ENCODE peak calls at places on chromosomes 16 and 17, in nine cellular contexts. C is fibroblast of mammary gland, W is prostate gland, X is HEK293T, B is GM06990, P is H9, N is germinal center, G is hypothalamus, E is HT-29. S is an unnamed sample.

GRCh38 chr17:35243459-35244204 is 760 bp downstream of the SLFN5 start:
- DNase-seq in G (peak), B (no peak), C (peak), P (peak), N (peak), E (peak), W (peak), X (peak), S (no peak)

GRCh38 chr17:28357901-28358197 is 522 bp upstream of the POLDIP2 start:
- DNase-seq in E (no peak), X (no peak), B (no peak), N (no peak), G (no peak), W (no peak), C (no peak), P (no peak), S (no peak)

GRCh38 chr17:19720631-19721426 is 4.4 kb upstream of the SLC47A2 start:
- DNase-seq in C (no peak), X (no peak), P (no peak), G (no peak), B (no peak), N (no peak), E (no peak), W (no peak), S (no peak)

GRCh38 chr17:17508019-17508535 is 11.9 kb upstream of the RASD1 start:
- DNase-seq in N (no peak), E (no peak), P (no peak), G (no peak), B (no peak), X (no peak), C (no peak), W (no peak), S (no peak)

GRCh38 chr17:42288078-42288984 is at the start of gene STAT5A:
- DNase-seq in P (peak), N (peak), C (peak), B (peak), G (peak), W (peak), E (peak), X (no peak), S (peak)

GRCh38 chr16:27799866-27800265 is 249.9 kb downstream of the KATNIP start:
- DNase-seq in G (no peak), C (no peak), W (no peak), P (no peak), E (no peak), X (no peak), B (no peak), N (no peak), S (no peak)

GRCh38 chr16:4544483-4544882 is 5.9 kb upstream of the CDIP1 start:
- DNase-seq in B (no peak), W (no peak), X (no peak), N (no peak), C (no peak), G (no peak), E (no peak), P (no peak), S (no peak)

GRCh38 chr16:69921125-69921524 is 30.0 kb upstream of the CLEC18A start:
- DNase-seq in N (no peak), P (no peak), W (no peak), G (no peak), B (no peak), E (no peak), X (no peak), C (peak), S (no peak)

GRCh38 chr17:42061641-42062487 is 11.5 kb upstream of the C17orf113 start:
- DNase-seq in X (no peak), C (no peak), G (no peak), P (no peak), E (no peak), W (no peak), B (no peak), N (no peak), S (no peak)

GRCh38 chr16:86107190-86107589 is 208.2 kb downstream of the IRF8 start:
- DNase-seq in N (no peak), E (no peak), B (no peak), G (no peak), C (no peak), W (no peak), P (no peak), X (no peak), S (no peak)

GRCh38 chr17:41082565-41083136 is 1.3 kb upstream of the KRTAP4-7 start:
- DNase-seq in B (no peak), W (no peak), P (no peak), X (no peak), E (no peak), N (no peak), G (no peak), C (no peak), S (no peak)

GRCh38 chr17:38925263-38925995 is at the start of gene LASP1NB:
- DNase-seq in B (no peak), C (peak), G (peak), W (no peak), P (peak), X (no peak), N (no peak), E (no peak), S (no peak)

GRCh38 chr16:9139965-9140364 is 48.5 kb downstream of the HAPSTR1 start:
- DNase-seq in E (peak), W (no peak), C (peak), P (peak), N (no peak), B (peak), X (peak), G (no peak), S (no peak)

GRCh38 chr16:47574091-47575054 is 113.2 kb downstream of the PHKB start:
- DNase-seq in C (peak), X (no peak), P (no peak), E (no peak), G (no peak), B (peak), N (no peak), W (no peak), S (no peak)

GRCh38 chr17:45940826-45941225 is 46.5 kb downstream of the MAPT start:
- DNase-seq in P (no peak), E (no peak), G (peak), W (peak), C (no peak), X (no peak), N (no peak), B (no peak), S (no peak)

S was measured in GF-D8.